ENCODE peak calls at places on chromosomes 16 and 17, in four cellular contexts. C is HEK293T, Q is K562, R is HepG2. F is an unnamed sample.

GRCh38 chr17:55533611-55534010 is 22.4 kb upstream of the SMIM36 start:
- DNase-seq in C (no peak), Q (no peak), R (no peak), F (no peak)

GRCh38 chr17:1087381-1088241 is 90.7 kb downstream of the TIMM22 start:
- DNase-seq in Q (peak; percentile 74), R (no peak), C (peak; percentile 79), F (peak; percentile 76)

GRCh38 chr17:13885953-13886889 is 183.1 kb upstream of the COX10 start:
- DNase-seq in C (no peak), Q (no peak), R (no peak), F (no peak)

GRCh38 chr17:43556292-43556691 is 10.2 kb upstream of the ETV4 start:
- DNase-seq in Q (peak; percentile 91), C (no peak), R (no peak), F (no peak)

GRCh38 chr17:77470800-77471733 is 330.3 kb downstream of the SEC14L1 start:
- DNase-seq in R (peak; percentile 44), C (peak; percentile 53), Q (peak; percentile 77), F (peak; percentile 67)

GRCh38 chr16:30924086-30924714 is 828 bp downstream of the FBXL19 start:
- DNase-seq in R (no peak), C (no peak), Q (peak; percentile 30), F (peak; percentile 48)

GRCh38 chr16:7653746-7654145 is 321.1 kb downstream of the RBFOX1 start:
- DNase-seq in Q (no peak), R (no peak), C (no peak), F (no peak)

GRCh38 chr16:73171380-73171779 is 123.5 kb upstream of the ZFHX3 start:
- DNase-seq in R (no peak), Q (no peak), C (no peak), F (no peak)

GRCh38 chr16:89545831-89546574 is 14.5 kb upstream of the RPL13 start:
- DNase-seq in C (no peak), R (peak; percentile 89), Q (no peak), F (no peak)

GRCh38 chr16:68289621-68290329 is 21.0 kb downstream of the SLC7A6OS start:
- DNase-seq in Q (peak; percentile 88), C (no peak), R (no peak), F (no peak)

GRCh38 chr17:4199818-4200402 is 56.9 kb downstream of the CYB5D2 start:
- DNase-seq in C (peak; percentile 71), Q (peak; percentile 53), R (peak; percentile 36), F (peak; percentile 46)

GRCh38 chr17:44931376-44931775 is 16.1 kb upstream of the GFAP start:
- DNase-seq in Q (no peak), R (no peak), C (no peak), F (no peak)

GRCh38 chr17:27446569-27447301 is 9.5 kb upstream of the KSR1 start:
- DNase-seq in R (no peak), Q (peak; percentile 78), C (no peak), F (no peak)

GRCh38 chr17:47732399-47733046 is 513 bp upstream of the TBX21 start:
- DNase-seq in Q (no peak), R (no peak), C (no peak), F (peak; percentile 7)

GRCh38 chr17:1234455-1234854 is 35.8 kb upstream of the BHLHA9 start:
- DNase-seq in Q (no peak), C (no peak), R (no peak), F (no peak)

GRCh38 chr17:3835410-3836229 is 10.4 kb downstream of the NCBP3 start:
- DNase-seq in R (no peak), Q (no peak), C (no peak), F (no peak)

DNA sequence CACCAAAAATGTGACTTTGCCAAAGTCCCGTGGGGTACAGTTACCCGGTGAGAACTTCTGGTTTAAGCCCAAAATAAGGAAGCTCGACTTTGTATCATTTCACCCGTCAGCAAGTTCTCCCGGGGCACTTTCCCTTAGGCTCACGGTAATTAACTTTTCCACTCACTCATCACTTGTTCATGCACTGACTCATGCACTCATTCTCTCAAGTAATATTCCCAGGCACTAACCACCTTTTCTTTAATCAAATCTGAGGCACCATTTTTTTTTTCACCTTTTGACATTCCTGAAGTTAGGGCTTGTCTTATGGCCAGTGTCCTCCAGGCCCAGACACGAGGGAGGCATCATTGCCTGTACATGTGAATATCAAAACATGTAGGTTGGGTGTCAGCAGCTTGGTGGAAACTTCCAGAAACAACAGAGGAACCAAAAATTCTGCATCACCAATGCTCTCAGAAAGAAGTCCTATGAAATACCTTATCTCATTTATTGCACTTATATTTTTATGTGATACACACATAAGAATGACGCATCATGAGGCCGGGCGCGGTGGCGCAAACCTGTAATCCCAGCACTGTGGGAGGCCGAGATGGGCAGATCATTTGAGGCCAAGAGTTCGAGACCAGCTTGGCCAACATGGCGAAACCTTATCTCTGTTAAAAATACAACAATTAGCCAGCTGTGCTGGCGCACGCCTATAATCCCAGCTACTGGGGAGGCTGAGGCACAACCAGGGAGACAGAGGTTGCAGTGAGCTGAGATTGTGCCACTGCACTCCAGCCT is 36.1 kb upstream of the ATP2C2 start:
- DNase-seq in R (no peak), C (no peak), Q (no peak), F (no peak)
- TF ChIP-seq ELF4 in R (no peak), C (no peak), Q (no peak), F (no peak)

DNA sequence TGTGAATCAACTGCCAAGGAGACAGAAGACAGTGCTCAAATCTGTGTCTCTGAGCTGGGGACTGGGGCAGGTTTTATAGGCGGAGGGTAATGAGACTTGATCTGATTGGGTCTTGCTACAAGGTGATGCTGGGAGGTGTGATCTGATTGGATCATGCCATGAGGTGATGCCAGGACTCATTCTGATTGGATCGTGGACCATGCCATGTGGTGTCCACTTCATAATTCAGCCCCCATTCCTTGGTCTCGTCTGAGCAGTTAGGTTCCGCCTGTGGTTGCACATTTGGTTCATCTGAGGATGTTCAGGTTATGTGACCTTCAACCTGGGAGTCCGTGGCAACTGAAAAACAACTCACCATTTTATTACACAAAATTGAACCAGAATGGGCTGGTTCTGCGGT is 41.0 kb downstream of the OTOA start:
- DNase-seq in Q (peak; percentile 51), C (no peak), R (no peak), F (no peak)
- TF ChIP-seq ELF4 in Q (no peak), C (no peak), R (no peak), F (no peak)

GRCh38 chr17:67441052-67441738 is 64.1 kb downstream of the PITPNC1 start:
- DNase-seq in C (no peak), Q (no peak), R (peak; percentile 38), F (no peak)
- TF ChIP-seq ELF4 in C (no peak), Q (no peak), R (no peak), F (no peak)

DNA sequence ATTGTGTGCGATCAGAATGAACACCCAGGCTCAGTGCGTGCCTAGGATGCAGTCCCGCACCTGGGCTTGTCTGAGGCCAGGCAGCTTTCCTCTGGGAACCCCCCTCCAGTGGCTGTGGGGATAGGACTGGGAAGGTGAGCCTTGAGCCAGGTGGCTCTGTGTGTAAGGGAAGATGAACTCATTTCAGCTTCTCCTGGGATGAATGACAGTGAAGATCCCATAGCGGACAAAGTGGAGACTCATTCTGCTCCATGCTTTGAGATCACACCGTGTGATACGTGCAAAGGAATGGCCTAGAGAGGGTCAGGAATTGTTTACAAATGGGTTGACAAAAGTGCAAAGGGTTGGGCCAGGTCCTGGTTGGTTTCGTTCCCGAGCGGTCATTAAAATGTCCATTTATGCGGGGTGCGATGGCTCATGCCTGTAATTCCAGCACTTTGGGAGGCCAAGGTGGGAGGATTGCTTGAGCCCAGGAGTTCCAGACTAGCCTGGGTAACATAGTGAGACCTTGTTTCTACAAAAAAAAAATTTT is 15.8 kb downstream of the GPRC5C start:
- DNase-seq in R (no peak), Q (no peak), C (no peak), F (no peak)
- TF ChIP-seq ELF4 in R (no peak), Q (no peak), C (no peak), F (no peak)

F was measured in WTC11.